ENCODE peak calls at places on chromosomes 5 and 9, in four cellular contexts. W is NCI-H1092 treated with DMSO at 0.1 percent for 48 hours; S is activated T-helper 1 cell treated with anti-CD3 and anti-CD28 coated beads, Interleukin-12 subunit alpha, Interleukin-12 subunit beta, Interleukin-2, Interleukin-4 antibody, amounts not matched to agents 30 ng/mL and 10 ng/mL and 1 ng/mL, durations not matched to agents 14 hours and 24 hours and 36 hours; E is CD4-positive, alpha-beta T cell. R is an unnamed sample.

GRCh38 chr9:86667307-86667706 is 280.0 kb downstream of the GAS1 start:
- DNase-seq in S (no peak), W (no peak), E (no peak), R (peak; percentile 66)

GRCh38 chr9:135864447-135865049 is 42.8 kb downstream of the CAMSAP1 start:
- DNase-seq in S (peak; percentile 39), W (no peak), E (peak; percentile 59), R (peak; percentile 67)

GRCh38 chr9:124015661-124016131 is 4.1 kb downstream of the LHX2 start:
- DNase-seq in E (no peak), S (no peak), W (no peak), R (no peak)

GRCh38 chr5:140189977-140190867 is 15.2 kb downstream of the CYSTM1 start:
- DNase-seq in E (no peak), W (no peak), S (no peak), R (peak; percentile 53)

GRCh38 chr5:164680216-164680615 is 1174.8 kb downstream of the MAT2B start:
- DNase-seq in W (no peak), E (no peak), S (no peak), R (no peak)

GRCh38 chr9:304519-305185 is 90.0 kb downstream of the DOCK8 start:
- DNase-seq in W (no peak), S (no peak), E (no peak), R (no peak)

GRCh38 chr5:35248843-35249780 is 18.8 kb upstream of the PRLR start:
- DNase-seq in S (no peak), W (no peak), E (no peak), R (peak; percentile 17)

GRCh38 chr9:121450241-121450640 is 49.4 kb downstream of the GGTA1 start:
- DNase-seq in S (no peak), E (no peak), W (no peak), R (no peak)

GRCh38 chr5:171308453-171309275 is at the start of gene TLX3:
- DNase-seq in E (no peak), W (no peak), S (no peak), R (no peak)

GRCh38 chr9:16267336-16268036 is 603.0 kb downstream of the BNC2 start:
- DNase-seq in S (no peak), E (no peak), W (peak; percentile 80), R (peak; percentile 40)

GRCh38 chr5:135076801-135077200 is 42.8 kb upstream of the PITX1 start:
- DNase-seq in E (no peak), W (no peak), S (no peak), R (no peak)

GRCh38 chr5:135031146-135031812 is 2.7 kb downstream of the PITX1 start:
- DNase-seq in W (no peak), S (no peak), E (no peak), R (no peak)

GRCh38 chr9:89153618-89154017 is 25.0 kb downstream of the SHC3 start:
- DNase-seq in S (no peak), E (no peak), W (no peak), R (peak; percentile 97)

GRCh38 chr9:130765135-130766030 is 69.7 kb upstream of the ABL1 start:
- DNase-seq in E (no peak), W (no peak), S (no peak), R (peak; percentile 85)

GRCh38 chr5:10220253-10220652 is 29.4 kb downstream of the ATPSCKMT start:
- DNase-seq in E (no peak), W (no peak), S (no peak), R (no peak)

GRCh38 chr5:150340614-150341265 is 16.8 kb upstream of the TCOF1 start:
- DNase-seq in E (no peak), S (no peak), W (no peak), R (no peak)

R was measured in ELR.